ENCODE peak calls at places on chromosomes 12 and 14, in eight cellular contexts. B is esophagus squamous epithelium, F is heart right ventricle, J is HCT116, P is WERI-Rb-1, U is pancreas, W is lower lobe of right lung, X is colonic mucosa. E is an unnamed sample.

GRCh38 chr12:79174656-79175055 is 310.1 kb downstream of the SYT1 start:
- DNase-seq in B (no peak), F (no peak), J (peak; percentile 42), P (no peak), U (no peak), W (no peak), X (no peak), E (no peak)

GRCh38 chr12:85642810-85643209 is 193.4 kb downstream of the RASSF9 start:
- DNase-seq in B (no peak), F (no peak), J (no peak), P (no peak), U (no peak), W (no peak), X (no peak), E (no peak)

GRCh38 chr12:77070382-77071294 is 5.3 kb upstream of the E2F7 start:
- DNase-seq in B (no peak), F (no peak), J (no peak), P (no peak), U (no peak), W (no peak), X (no peak), E (no peak)

GRCh38 chr14:75720828-75721227 is 59.8 kb downstream of the TTLL5 start:
- DNase-seq in B (no peak), F (peak; percentile 66), J (no peak), P (no peak), U (peak; percentile 69), W (no peak), X (no peak), E (no peak)

GRCh38 chr12:83850531-83850930 is 1062.1 kb downstream of the SLC6A15 start:
- DNase-seq in B (no peak), F (no peak), J (no peak), P (no peak), U (no peak), W (no peak), X (no peak), E (no peak)

GRCh38 chr14:59245809-59246295 is 57.4 kb downstream of the DAAM1 start:
- DNase-seq in B (no peak), F (no peak), J (no peak), P (no peak), U (no peak), W (no peak), X (no peak), E (no peak)

GRCh38 chr12:24500466-24501232 is 448.3 kb downstream of the BCAT1 start:
- DNase-seq in B (no peak), F (no peak), J (no peak), P (no peak), U (no peak), W (no peak), X (no peak), E (peak; percentile 45)

GRCh38 chr12:78797201-78797931 is 67.2 kb upstream of the SYT1 start:
- DNase-seq in B (no peak), F (no peak), J (no peak), P (no peak), U (no peak), W (no peak), X (no peak), E (no peak)

GRCh38 chr14:90903101-90903500 is 86.9 kb upstream of the TTC7B start:
- DNase-seq in B (no peak), F (peak; percentile 58), J (peak; percentile 45), P (peak; percentile 37), U (peak; percentile 30), W (no peak), X (peak; percentile 74), E (peak; percentile 69)

GRCh38 chr12:105672576-105672975 is 342.1 kb downstream of the C12orf75 start:
- DNase-seq in B (no peak), F (peak; percentile 84), J (no peak), P (no peak), U (no peak), W (peak; percentile 70), X (peak; percentile 20), E (peak; percentile 43)

GRCh38 chr14:67564236-67564635 is 31.1 kb downstream of the PLEKHH1 start:
- DNase-seq in B (no peak), F (no peak), J (no peak), P (no peak), U (no peak), W (no peak), X (no peak), E (no peak)

GRCh38 chr14:103201801-103202200 is 78.5 kb downstream of the TNFAIP2 start:
- DNase-seq in B (no peak), F (no peak), J (no peak), P (no peak), U (no peak), W (no peak), X (no peak), E (no peak)

GRCh38 chr12:128856035-128856790 is 2.9 kb downstream of the GLT1D1 start:
- DNase-seq in B (no peak), F (no peak), J (no peak), P (no peak), U (no peak), W (no peak), X (no peak), E (no peak)

GRCh38 chr12:12801649-12802048 is 11.5 kb upstream of the DDX47 start:
- DNase-seq in B (no peak), F (no peak), J (no peak), P (no peak), U (no peak), W (no peak), X (no peak), E (no peak)

GRCh38 chr12:99026332-99027116 is 381.4 kb downstream of the APAF1 start:
- DNase-seq in B (no peak), F (no peak), J (no peak), P (no peak), U (no peak), W (no peak), X (no peak), E (no peak)

GRCh38 chr12:64990991-64991570 is 130.0 kb downstream of the WIF1 start:
- DNase-seq in B (no peak), F (no peak), J (no peak), P (no peak), U (no peak), W (no peak), X (no peak), E (no peak)

GRCh38 chr14:50736932-50737419 is 68.9 kb upstream of the SAV1 start:
- DNase-seq in B (no peak), F (no peak), J (no peak), P (no peak), U (no peak), W (no peak), X (no peak), E (no peak)

GRCh38 chr12:130920711-130921381 is 32.9 kb upstream of the ADGRD1 start:
- DNase-seq in B (no peak), F (peak; percentile 27), J (no peak), P (no peak), U (no peak), W (peak; percentile 88), X (peak; percentile 55), E (no peak)
- H3K27me3 ChIP-seq in B (peaks cover 30% of the 10 kb centered on the region), F (peaks cover 11% of the 10 kb centered on the region), J (peaks cover 10% of the 10 kb centered on the region), P (no peaks in the 10 kb centered on the region), U (no peaks in the 10 kb centered on the region), W (peaks cover 5% of the 10 kb centered on the region), X (no peaks in the 10 kb centered on the region), E (no peaks in the 10 kb centered on the region)

GRCh38 chr12:5437657-5438056 is 5.7 kb downstream of the NTF3 start:
- DNase-seq in B (no peak), F (peak; percentile 30), J (no peak), P (no peak), U (no peak), W (no peak), X (no peak), E (no peak)
- H3K27me3 ChIP-seq in B (peaks cover 82% of the 10 kb centered on the region), F (peaks cover 49% of the 10 kb centered on the region), J (peaks cover 33% of the 10 kb centered on the region), P (peaks cover 4% of the 10 kb centered on the region), U (no peaks in the 10 kb centered on the region), W (peaks cover 38% of the 10 kb centered on the region), X (peaks cover 26% of the 10 kb centered on the region), E (peaks cover 94% of the 10 kb centered on the region)

GRCh38 chr14:69495341-69495921 is 10.9 kb downstream of the PLEKHD1 start:
- DNase-seq in B (no peak), F (no peak), J (no peak), P (no peak), U (no peak), W (no peak), X (no peak), E (no peak)
- H3K27me3 ChIP-seq in B (peaks cover 9% of the 10 kb centered on the region), F (no peaks in the 10 kb centered on the region), J (no peaks in the 10 kb centered on the region), P (no peaks in the 10 kb centered on the region), U (no peaks in the 10 kb centered on the region), W (no peaks in the 10 kb centered on the region), X (no peaks in the 10 kb centered on the region), E (no peaks in the 10 kb centered on the region)

DNA sequence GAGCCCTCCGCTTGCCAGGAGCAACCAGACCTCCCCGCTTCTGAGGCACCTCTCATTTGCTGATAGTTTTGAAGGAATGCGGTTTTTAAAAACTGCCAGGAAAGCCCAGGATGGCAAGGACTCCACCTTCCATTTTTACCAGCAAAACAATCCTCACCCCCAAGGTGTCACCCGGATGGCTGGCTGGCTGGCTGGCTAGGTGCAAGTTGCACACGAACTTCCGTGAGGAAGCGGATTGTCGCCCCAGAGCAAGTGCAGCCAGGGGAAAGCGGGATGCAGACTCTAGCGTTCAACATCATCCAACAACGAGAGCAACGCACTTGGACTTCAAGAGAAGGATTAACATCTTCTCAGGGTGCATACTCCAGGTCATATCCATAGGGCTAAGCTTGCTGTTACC is 125.4 kb downstream of the RIMBP2 start:
- DNase-seq in B (no peak), F (no peak), J (no peak), P (no peak), U (no peak), W (no peak), X (no peak), E (no peak)
- H3K27me3 ChIP-seq in B (no peaks in the 10 kb centered on the region), F (no peaks in the 10 kb centered on the region), J (peaks cover 13% of the 10 kb centered on the region), P (no peaks in the 10 kb centered on the region), U (no peaks in the 10 kb centered on the region), W (peaks cover 4% of the 10 kb centered on the region), X (no peaks in the 10 kb centered on the region), E (no peaks in the 10 kb centered on the region)

DNA sequence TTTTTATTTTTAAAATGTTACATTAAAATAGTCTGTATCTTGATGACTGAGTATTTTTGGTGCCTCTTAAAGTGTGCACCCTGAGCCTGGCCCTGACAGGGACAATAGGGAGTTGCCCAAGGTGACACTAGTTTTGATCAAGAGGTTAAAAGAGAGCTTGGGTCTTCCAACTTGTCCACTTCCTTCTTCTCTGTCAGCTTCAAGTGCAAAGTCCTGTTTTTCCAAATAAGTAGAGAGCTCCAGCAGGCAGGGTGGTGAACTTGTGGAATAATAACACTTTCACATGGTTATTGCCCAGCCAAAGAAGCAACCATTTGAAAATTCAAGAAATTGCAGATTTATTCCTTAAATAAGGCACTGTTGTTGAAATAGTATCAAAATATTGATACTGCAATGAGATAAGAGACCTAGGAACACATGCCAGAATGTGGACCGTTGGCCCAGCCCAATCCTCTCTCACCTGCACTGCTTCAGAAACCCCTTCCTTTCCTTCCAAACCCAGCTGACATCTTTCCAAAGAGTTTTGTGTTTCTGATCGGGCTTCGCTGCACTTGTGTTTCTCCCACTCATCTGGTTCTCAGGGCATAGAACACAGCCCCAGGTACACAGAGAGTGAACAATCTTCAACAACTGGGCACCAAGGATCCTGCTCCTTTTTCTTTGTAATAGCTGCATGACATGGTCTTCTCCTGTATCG is 13.8 kb upstream of the COL2A1 start:
- DNase-seq in B (no peak), F (no peak), J (no peak), P (no peak), U (no peak), W (no peak), X (no peak), E (no peak)
- H3K27me3 ChIP-seq in B (peaks cover 76% of the 10 kb centered on the region), F (peaks cover 42% of the 10 kb centered on the region), J (peaks cover 21% of the 10 kb centered on the region), P (no peaks in the 10 kb centered on the region), U (no peaks in the 10 kb centered on the region), W (peaks cover 10% of the 10 kb centered on the region), X (no peaks in the 10 kb centered on the region), E (peaks cover 41% of the 10 kb centered on the region)

GRCh38 chr12:68259318-68259940 is 6.0 kb upstream of the IL22 start:
- DNase-seq in B (no peak), F (no peak), J (no peak), P (no peak), U (no peak), W (no peak), X (no peak), E (no peak)
- H3K27me3 ChIP-seq in B (no peaks in the 10 kb centered on the region), F (no peaks in the 10 kb centered on the region), J (no peaks in the 10 kb centered on the region), P (no peaks in the 10 kb centered on the region), U (no peaks in the 10 kb centered on the region), W (no peaks in the 10 kb centered on the region), X (no peaks in the 10 kb centered on the region), E (no peaks in the 10 kb centered on the region)